ENCODE peak calls at places on chromosomes 6 and 20, in six cellular contexts. Q is D341Med; J is IMR-90; Y is activated naive CD4-positive, alpha-beta T cell treated with anti-CD3 and anti-CD28 coated beads for 36 hours; V is adipocyte; B is CD8-positive, alpha-beta T cell. X is an unnamed sample.

GRCh38 chr6:2697291-2697690 is 53.4 kb downstream of the MYLK4 start:
- DNase-seq in J (no peak), B (no peak), Y (no peak), V (no peak), Q (no peak), X (no peak)

GRCh38 chr6:1552296-1552761 is 57.4 kb upstream of the FOXC1 start:
- DNase-seq in Q (peak; percentile 66), V (peak; percentile 40), Y (no peak), B (no peak), J (peak; percentile 18), X (no peak)

GRCh38 chr6:25844518-25844917 is 12.7 kb upstream of the SLC17A1 start:
- DNase-seq in B (no peak), J (no peak), Y (no peak), Q (peak; percentile 21), V (no peak), X (no peak)

GRCh38 chr6:165969184-165969583 is 198.5 kb downstream of the TBXT start:
- DNase-seq in J (no peak), B (no peak), Y (no peak), V (no peak), Q (no peak), X (no peak)

GRCh38 chr20:49925901-49926454 is 10.2 kb upstream of the RNF114 start:
- DNase-seq in B (no peak), Q (no peak), Y (no peak), J (no peak), V (no peak), X (no peak)

GRCh38 chr6:33620158-33620583 is 951 bp upstream of the ITPR3 start:
- DNase-seq in B (no peak), J (no peak), Q (peak; percentile 63), Y (peak; percentile 43), V (peak; percentile 75), X (peak; percentile 59)

GRCh38 chr6:142784344-142784743 is 160.6 kb downstream of the HIVEP2 start:
- DNase-seq in Q (no peak), V (no peak), B (no peak), J (no peak), Y (peak; percentile 50), X (no peak)

GRCh38 chr6:139597781-139598368 is 223.4 kb upstream of the CITED2 start:
- DNase-seq in Y (no peak), J (peak; percentile 98), Q (no peak), B (no peak), V (peak; percentile 97), X (no peak)

GRCh38 chr6:156780117-156780641 is 3.0 kb downstream of the ARID1B start:
- DNase-seq in Y (peak; percentile 81), J (peak; percentile 96), Q (peak; percentile 67), V (peak; percentile 93), B (peak; percentile 26), X (peak; percentile 70)

GRCh38 chr20:3729811-3730550 is 2.5 kb upstream of the HSPA12B start:
- DNase-seq in B (no peak), Q (no peak), V (no peak), J (no peak), Y (no peak), X (no peak)

GRCh38 chr6:28607990-28608389 is 82.3 kb downstream of the GPX5 start:
- DNase-seq in V (no peak), J (no peak), B (no peak), Q (no peak), Y (no peak), X (no peak)